ENCODE peak calls at places on chromosomes 5 and 9, in ten cellular contexts. E is endodermal cell, U is NT2/D1, M is IMR-90, G is fibroblast of lung, C is SK-N-SH, L is astrocyte, T is neuronal stem cell, B is neural progenitor cell, Y is GM23248. O is an unnamed sample.
A peak's percentile ranks its signal among the peaks of the same experiment; 100 is the strongest.

GRCh38 chr9:1458503-1458902 is 408.3 kb downstream of the DMRT2 start:
- DNase-seq in T (no peak), Y (peak; percentile 87), G (peak; percentile 77), L (peak; percentile 38), C (no peak), U (no peak), B (no peak), M (peak; percentile 2), E (no peak), O (no peak)

GRCh38 chr9:134597041-134597913 is 44.3 kb upstream of the COL5A1 start:
- DNase-seq in C (no peak), U (no peak), B (no peak), Y (peak; percentile 44), E (no peak), M (peak; percentile 66), T (no peak), G (no peak), L (peak; percentile 73), O (no peak)

GRCh38 chr5:94645053-94645452 is 26.6 kb downstream of the SLF1 start:
- DNase-seq in T (no peak), E (no peak), C (no peak), Y (no peak), G (no peak), M (no peak), L (no peak), B (no peak), U (no peak), O (no peak)

GRCh38 chr5:111942661-111943401 is 185.8 kb upstream of the NREP start:
- DNase-seq in T (no peak), M (peak; percentile 47), E (no peak), C (no peak), B (no peak), G (no peak), L (no peak), U (no peak), Y (peak; percentile 80), O (no peak)

GRCh38 chr5:1431021-1431811 is 14.0 kb downstream of the SLC6A3 start:
- DNase-seq in Y (no peak), T (no peak), B (no peak), G (no peak), U (no peak), L (no peak), C (peak; percentile 22), M (no peak), E (no peak), O (no peak)

GRCh38 chr9:35840901-35841900 is 12.2 kb downstream of the TMEM8B start:
- DNase-seq in C (no peak), G (no peak), U (no peak), B (no peak), T (no peak), Y (no peak), L (no peak), E (peak; percentile 55), M (no peak), O (no peak)

GRCh38 chr5:146560205-146560812 is 44.3 kb upstream of the GPR151 start:
- DNase-seq in G (no peak), B (peak; percentile 28), Y (peak; percentile 53), U (peak; percentile 52), E (peak; percentile 69), M (peak; percentile 5), L (peak; percentile 65), T (no peak), C (no peak), O (peak; percentile 4)

GRCh38 chr5:73088026-73088425 is 32.3 kb upstream of the TMEM171 start:
- DNase-seq in L (no peak), G (no peak), T (no peak), M (peak; percentile 46), Y (peak; percentile 41), E (no peak), U (no peak), C (no peak), B (no peak), O (peak; percentile 25)

GRCh38 chr9:123322771-123323481 is 33.1 kb upstream of the CRB2 start:
- DNase-seq in Y (no peak), B (no peak), U (no peak), T (no peak), E (peak; percentile 69), M (no peak), C (no peak), G (no peak), L (no peak), O (no peak)

GRCh38 chr9:90933468-90933867 is 131.8 kb downstream of the SYK start:
- DNase-seq in U (no peak), E (no peak), G (no peak), T (no peak), B (no peak), Y (no peak), M (no peak), C (no peak), L (no peak), O (no peak)

GRCh38 chr5:81391-82021 is 10.5 kb upstream of the PLEKHG4B start:
- DNase-seq in G (no peak), L (no peak), B (peak; percentile 50), Y (no peak), T (no peak), U (no peak), E (no peak), M (no peak), C (no peak), O (no peak)

GRCh38 chr9:95940265-95940664 is 64.8 kb downstream of the ERCC6L2 start:
- DNase-seq in T (no peak), G (peak; percentile 9), L (peak; percentile 6), Y (peak; percentile 22), U (no peak), C (no peak), B (no peak), E (no peak), M (peak; percentile 28), O (peak; percentile 1)

DNA sequence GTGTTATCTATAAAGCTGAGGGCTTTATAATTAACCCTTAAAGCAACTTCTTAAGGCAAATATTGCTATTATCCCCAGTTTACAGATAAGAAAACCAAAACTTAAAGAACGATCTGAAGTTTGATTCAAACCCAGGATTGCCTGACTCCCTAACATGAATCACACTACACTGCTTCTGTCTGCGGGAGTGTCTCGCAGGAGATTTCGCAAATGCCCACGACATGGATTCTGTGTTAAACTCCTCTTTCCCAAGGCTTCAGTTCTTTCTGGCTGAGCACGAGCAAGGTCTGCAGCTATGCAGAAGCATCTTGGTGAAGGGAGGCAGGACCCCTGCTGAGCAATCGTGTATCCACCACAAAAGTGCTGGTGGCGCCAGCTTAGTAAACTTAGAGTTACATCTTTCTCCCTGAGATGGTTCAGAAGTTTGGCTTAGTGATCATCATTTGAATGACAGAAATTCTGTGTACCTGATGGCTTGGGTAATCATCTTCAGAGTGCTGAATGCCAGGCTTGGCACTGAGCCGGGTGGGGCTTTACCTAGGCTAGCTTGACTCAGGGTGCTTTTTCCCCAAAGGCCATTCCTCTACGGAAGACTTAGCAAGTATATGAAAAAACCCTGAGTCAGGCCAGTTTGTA is 81.4 kb upstream of the PIK3R1 start:
- DNase-seq in M (peak; percentile 43), E (peak; percentile 61), C (no peak), U (no peak), Y (no peak), T (no peak), B (peak; percentile 35), G (peak; percentile 51), L (no peak), O (no peak)
- H3K9ac ChIP-seq in M (no peak overlapping the region), E (no peak overlapping the region), C (no peak overlapping the region), U (no peak overlapping the region), Y (no peak overlapping the region), T (no peak overlapping the region), B (no peak overlapping the region), G (no peak overlapping the region), L (no peak overlapping the region), O (no peak overlapping the region)

GRCh38 chr5:61333351-61334223 is 1.5 kb downstream of the ZSWIM6 start:
- DNase-seq in M (no peak), G (no peak), Y (peak; percentile 74), T (peak; percentile 40), U (no peak), L (no peak), C (peak; percentile 74), E (no peak), B (peak; percentile 68), O (peak; percentile 68)
- H3K4me3 ChIP-seq in M (peak overlapping the region; percentile 96), G (peak overlapping the region; percentile 43), Y (peak overlapping the region; percentile 94), T (peak overlapping the region; percentile 64), U (peak overlapping the region; percentile 59), L (peak overlapping the region; percentile 85), C (peak overlapping the region; percentile 94), E (peak overlapping the region; percentile 88), B (peak overlapping the region; percentile 96), O (peak overlapping the region; percentile 91)

GRCh38 chr5:158516521-158516920 is 583.2 kb downstream of the EBF1 start:
- DNase-seq in T (no peak), B (no peak), C (no peak), L (no peak), Y (no peak), U (no peak), E (no peak), M (no peak), G (no peak), O (no peak)
- H3K9ac ChIP-seq in T (no peak overlapping the region), B (no peak overlapping the region), C (no peak overlapping the region), L (no peak overlapping the region), Y (no peak overlapping the region), U (no peak overlapping the region), E (no peak overlapping the region), M (no peak overlapping the region), G (no peak overlapping the region), O (no peak overlapping the region)

GRCh38 chr9:114494776-114495569 is 10.3 kb downstream of the WHRN start:
- DNase-seq in L (no peak), T (no peak), C (no peak), E (no peak), B (no peak), G (no peak), Y (no peak), M (no peak), U (no peak), O (no peak)

GRCh38 chr9:114492991-114493390 is 12.3 kb downstream of the WHRN start:
- DNase-seq in B (no peak), M (no peak), T (no peak), G (no peak), L (no peak), E (no peak), C (no peak), Y (no peak), U (no peak), O (no peak)

GRCh38 chr9:114495992-114496391 is 9.3 kb downstream of the WHRN start:
- DNase-seq in E (no peak), M (no peak), Y (no peak), B (no peak), G (no peak), C (no peak), L (no peak), U (no peak), T (no peak), O (no peak)

GRCh38 chr9:114491430-114492003 is 13.8 kb downstream of the WHRN start:
- DNase-seq in M (no peak), E (no peak), U (no peak), G (no peak), L (no peak), C (no peak), B (no peak), Y (no peak), T (no peak), O (no peak)

DNA sequence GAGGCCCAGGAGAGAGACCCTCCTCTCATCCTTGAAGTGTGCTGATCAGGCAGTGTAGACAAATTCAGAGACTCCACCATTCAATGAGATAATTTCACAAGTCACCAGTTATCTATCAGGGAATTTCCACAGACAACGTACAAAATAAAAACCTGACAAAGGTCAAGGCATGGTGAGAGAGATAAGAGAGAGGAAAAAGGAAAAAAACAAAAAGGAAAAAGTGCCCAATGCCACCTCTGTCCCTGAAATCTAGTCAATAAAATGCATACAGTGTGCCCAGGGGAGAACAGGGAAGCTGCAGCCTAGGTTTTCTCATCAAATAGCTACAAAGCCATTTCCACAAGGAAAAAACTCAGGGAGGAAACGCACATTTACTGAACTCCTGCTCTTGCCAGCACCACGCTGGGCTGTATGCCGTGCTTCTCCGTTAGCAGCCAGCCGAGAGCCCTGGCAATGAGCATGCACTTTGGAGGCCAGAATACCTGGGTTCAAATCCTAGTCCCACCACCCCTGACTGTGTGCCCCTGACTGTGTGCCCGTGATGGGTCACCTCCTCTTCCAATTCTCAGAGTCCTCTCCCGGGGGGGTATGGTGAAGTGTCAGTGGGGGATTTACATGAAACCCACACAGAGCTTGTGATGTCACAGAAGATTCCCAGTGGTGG is 11.6 kb downstream of the WHRN start:
- DNase-seq in T (no peak), U (no peak), M (no peak), L (no peak), B (no peak), Y (no peak), C (no peak), E (no peak), G (no peak), O (no peak)
- H3K4me3 ChIP-seq in T (no peak overlapping the region), U (no peak overlapping the region), M (no peak overlapping the region), L (no peak overlapping the region), B (no peak overlapping the region), Y (no peak overlapping the region), C (no peak overlapping the region), E (no peak overlapping the region), G (no peak overlapping the region), O (no peak overlapping the region)